ENCODE peak calls at places on chromosomes 2 and 18, in seven cellular contexts. One of them, this sample, is unnamed.

GRCh38 chr2:109317471-109318090 is 188.6 kb downstream of the SH3RF3 start:
- DNase-seq in spleen: no peak
- DNase-seq in IMR-90: peak
- DNase-seq in tibial artery: no peak
- DNase-seq in brain microvascular endothelial cell: no peak
- DNase-seq in sigmoid colon: no peak
- DNase-seq in Panc1: no peak
- DNase-seq in this sample: no peak

GRCh38 chr18:22074343-22075070 is 94.9 kb upstream of the GATA6 start:
- DNase-seq in sigmoid colon: no peak
- DNase-seq in spleen: no peak
- DNase-seq in IMR-90: no peak
- DNase-seq in brain microvascular endothelial cell: no peak
- DNase-seq in Panc1: no peak
- DNase-seq in tibial artery: no peak
- DNase-seq in this sample: no peak

GRCh38 chr2:184363213-184363612 is 235.1 kb upstream of the ZNF804A start:
- DNase-seq in sigmoid colon: no peak
- DNase-seq in IMR-90: no peak
- DNase-seq in Panc1: no peak
- DNase-seq in tibial artery: no peak
- DNase-seq in spleen: no peak
- DNase-seq in brain microvascular endothelial cell: no peak
- DNase-seq in this sample: no peak

GRCh38 chr2:43609304-43609883 is 13.6 kb upstream of the THADA start:
- DNase-seq in brain microvascular endothelial cell: peak
- DNase-seq in sigmoid colon: no peak
- DNase-seq in spleen: no peak
- DNase-seq in tibial artery: no peak
- DNase-seq in Panc1: peak
- DNase-seq in IMR-90: peak
- DNase-seq in this sample: no peak

GRCh38 chr18:10660485-10660884 is 134.7 kb downstream of the NAPG start:
- DNase-seq in sigmoid colon: no peak
- DNase-seq in tibial artery: peak
- DNase-seq in IMR-90: peak
- DNase-seq in spleen: no peak
- DNase-seq in brain microvascular endothelial cell: peak
- DNase-seq in Panc1: no peak
- DNase-seq in this sample: peak

GRCh38 chr18:24947521-24948305 is 404.3 kb downstream of the ZNF521 start:
- DNase-seq in brain microvascular endothelial cell: no peak
- DNase-seq in tibial artery: no peak
- DNase-seq in IMR-90: no peak
- DNase-seq in spleen: no peak
- DNase-seq in Panc1: no peak
- DNase-seq in sigmoid colon: no peak
- DNase-seq in this sample: no peak

GRCh38 chr2:64404002-64404731 is 49.8 kb upstream of the LGALSL start:
- DNase-seq in tibial artery: peak
- DNase-seq in brain microvascular endothelial cell: peak
- DNase-seq in spleen: peak
- DNase-seq in sigmoid colon: peak
- DNase-seq in IMR-90: peak
- DNase-seq in Panc1: no peak
- DNase-seq in this sample: peak

GRCh38 chr18:73852789-73853188 is 294.8 kb downstream of the FBXO15 start:
- DNase-seq in brain microvascular endothelial cell: no peak
- DNase-seq in IMR-90: no peak
- DNase-seq in sigmoid colon: no peak
- DNase-seq in tibial artery: no peak
- DNase-seq in spleen: no peak
- DNase-seq in Panc1: no peak
- DNase-seq in this sample: no peak

GRCh38 chr2:111659361-111660281 is 224.4 kb downstream of the ANAPC1 start:
- DNase-seq in sigmoid colon: peak
- DNase-seq in Panc1: peak
- DNase-seq in brain microvascular endothelial cell: peak
- DNase-seq in IMR-90: peak
- DNase-seq in tibial artery: peak
- DNase-seq in spleen: no peak
- DNase-seq in this sample: peak

GRCh38 chr18:66510357-66511027 is 93.4 kb downstream of the CDH19 start:
- DNase-seq in spleen: no peak
- DNase-seq in Panc1: no peak
- DNase-seq in sigmoid colon: no peak
- DNase-seq in brain microvascular endothelial cell: no peak
- DNase-seq in IMR-90: no peak
- DNase-seq in tibial artery: no peak
- DNase-seq in this sample: no peak

GRCh38 chr2:72109291-72109690 is 38.4 kb downstream of the CYP26B1 start:
- DNase-seq in brain microvascular endothelial cell: no peak
- DNase-seq in spleen: no peak
- DNase-seq in sigmoid colon: peak
- DNase-seq in Panc1: no peak
- DNase-seq in IMR-90: no peak
- DNase-seq in tibial artery: no peak
- DNase-seq in this sample: peak

GRCh38 chr2:185316383-185316782 is 422.2 kb upstream of the FSIP2 start:
- DNase-seq in sigmoid colon: no peak
- DNase-seq in Panc1: no peak
- DNase-seq in IMR-90: no peak
- DNase-seq in brain microvascular endothelial cell: no peak
- DNase-seq in tibial artery: no peak
- DNase-seq in spleen: no peak
- DNase-seq in this sample: no peak

GRCh38 chr18:79568543-79569205 is 110.9 kb upstream of the CTDP1 start:
- DNase-seq in sigmoid colon: peak
- DNase-seq in Panc1: no peak
- DNase-seq in spleen: peak
- DNase-seq in tibial artery: peak
- DNase-seq in IMR-90: no peak
- DNase-seq in brain microvascular endothelial cell: no peak
- DNase-seq in this sample: no peak

GRCh38 chr2:66433945-66434678 is 813 bp upstream of the MEIS1 start:
- DNase-seq in sigmoid colon: peak
- DNase-seq in brain microvascular endothelial cell: peak
- DNase-seq in tibial artery: peak
- DNase-seq in spleen: peak
- DNase-seq in Panc1: no peak
- DNase-seq in IMR-90: peak
- DNase-seq in this sample: no peak

GRCh38 chr2:105952131-105952530 is 207.4 kb downstream of the NCK2 start:
- DNase-seq in spleen: no peak
- DNase-seq in sigmoid colon: no peak
- DNase-seq in Panc1: no peak
- DNase-seq in brain microvascular endothelial cell: no peak
- DNase-seq in tibial artery: no peak
- DNase-seq in IMR-90: no peak
- DNase-seq in this sample: no peak

GRCh38 chr18:1017227-1017626 is 112.6 kb downstream of the ADCYAP1 start:
- DNase-seq in tibial artery: no peak
- DNase-seq in sigmoid colon: no peak
- DNase-seq in Panc1: no peak
- DNase-seq in brain microvascular endothelial cell: no peak
- DNase-seq in IMR-90: no peak
- DNase-seq in spleen: no peak
- DNase-seq in this sample: no peak

GRCh38 chr2:84477886-84478285 is 18.8 kb upstream of the SUCLG1 start:
- DNase-seq in spleen: no peak
- DNase-seq in tibial artery: no peak
- DNase-seq in Panc1: no peak
- DNase-seq in brain microvascular endothelial cell: no peak
- DNase-seq in sigmoid colon: no peak
- DNase-seq in IMR-90: no peak
- DNase-seq in this sample: no peak

GRCh38 chr2:210224660-210225460 is at the start of gene ACADL:
- DNase-seq in tibial artery: peak
- DNase-seq in IMR-90: no peak
- DNase-seq in spleen: peak
- DNase-seq in sigmoid colon: no peak
- DNase-seq in brain microvascular endothelial cell: peak
- DNase-seq in Panc1: no peak
- DNase-seq in this sample: peak

GRCh38 chr2:171272039-171272438 is 111.3 kb upstream of the TLK1 start:
- DNase-seq in Panc1: peak
- DNase-seq in tibial artery: peak
- DNase-seq in brain microvascular endothelial cell: peak
- DNase-seq in sigmoid colon: no peak
- DNase-seq in IMR-90: peak
- DNase-seq in spleen: no peak
- DNase-seq in this sample: no peak

GRCh38 chr2:46939596-46940359 is 24.2 kb upstream of the MCFD2 start:
- DNase-seq in spleen: no peak
- DNase-seq in Panc1: no peak
- DNase-seq in sigmoid colon: no peak
- DNase-seq in brain microvascular endothelial cell: peak
- DNase-seq in IMR-90: no peak
- DNase-seq in tibial artery: no peak
- DNase-seq in this sample: no peak

GRCh38 chr2:42788478-42788793 is 3.9 kb downstream of the HAAO start:
- DNase-seq in sigmoid colon: no peak
- DNase-seq in Panc1: no peak
- DNase-seq in tibial artery: no peak
- DNase-seq in brain microvascular endothelial cell: no peak
- DNase-seq in IMR-90: no peak
- DNase-seq in spleen: no peak
- DNase-seq in this sample: no peak

GRCh38 chr2:190119948-190120347 is 57.4 kb upstream of the MSTN start:
- DNase-seq in spleen: no peak
- DNase-seq in IMR-90: no peak
- DNase-seq in tibial artery: no peak
- DNase-seq in sigmoid colon: no peak
- DNase-seq in Panc1: no peak
- DNase-seq in brain microvascular endothelial cell: no peak
- DNase-seq in this sample: no peak

DNA sequence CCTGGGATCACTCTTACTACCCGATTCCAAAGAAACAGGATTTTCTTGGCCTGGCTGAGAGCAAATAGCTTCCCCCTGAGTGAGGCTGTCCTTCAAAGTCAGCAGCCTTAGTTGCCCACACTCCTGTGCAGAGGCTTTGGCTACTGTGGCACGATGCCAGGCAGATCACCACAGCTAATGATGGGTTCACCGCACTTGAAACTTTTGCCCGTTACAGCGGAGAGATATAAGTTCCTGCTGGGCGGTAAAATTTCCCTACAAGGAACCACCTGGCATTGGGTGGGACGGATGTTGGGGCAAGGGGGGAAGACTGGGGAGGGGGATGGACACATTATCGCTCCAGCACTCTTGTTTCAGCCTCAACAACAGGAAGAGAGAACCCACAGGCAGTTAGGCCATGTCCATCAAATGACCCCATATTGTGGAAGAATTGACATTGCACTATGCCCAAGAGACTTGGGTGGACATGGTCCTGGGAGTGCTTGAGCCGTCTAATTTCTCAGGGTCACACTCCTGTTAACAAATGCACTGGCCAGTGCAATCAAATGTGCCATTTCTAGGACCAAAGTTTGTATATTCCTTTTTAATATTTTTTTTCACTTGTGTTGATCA is 4.5 kb downstream of the IL1B start:
- DNase-seq in Panc1: no peak
- DNase-seq in spleen: no peak
- DNase-seq in brain microvascular endothelial cell: no peak
- DNase-seq in tibial artery: no peak
- DNase-seq in sigmoid colon: no peak
- DNase-seq in IMR-90: no peak
- DNase-seq in this sample: no peak
- TF ChIP-seq CTCF in Panc1: no peak
- TF ChIP-seq CTCF in spleen: no peak
- TF ChIP-seq CTCF in brain microvascular endothelial cell: no peak
- TF ChIP-seq CTCF in tibial artery: no peak
- TF ChIP-seq CTCF in sigmoid colon: no peak
- TF ChIP-seq CTCF in IMR-90: no peak
- TF ChIP-seq CTCF in this sample: no peak

GRCh38 chr18:44680271-44681038 is at the start of gene SETBP1:
- DNase-seq in Panc1: no peak
- DNase-seq in IMR-90: peak
- DNase-seq in spleen: peak
- DNase-seq in sigmoid colon: peak
- DNase-seq in brain microvascular endothelial cell: no peak
- DNase-seq in tibial artery: peak
- DNase-seq in this sample: peak
- H3K4me3 ChIP-seq in Panc1: peak
- H3K4me3 ChIP-seq in IMR-90: peak
- H3K4me3 ChIP-seq in spleen: peak
- H3K4me3 ChIP-seq in sigmoid colon: peak
- H3K4me3 ChIP-seq in brain microvascular endothelial cell: peak
- H3K4me3 ChIP-seq in tibial artery: peak
- H3K4me3 ChIP-seq in this sample: peak

GRCh38 chr2:219622472-219622871 is 5.0 kb upstream of the SLC4A3 start:
- DNase-seq in sigmoid colon: no peak
- DNase-seq in brain microvascular endothelial cell: no peak
- DNase-seq in tibial artery: no peak
- DNase-seq in IMR-90: no peak
- DNase-seq in spleen: no peak
- DNase-seq in Panc1: no peak
- DNase-seq in this sample: no peak
- H3K27ac ChIP-seq in sigmoid colon: no peak
- H3K27ac ChIP-seq in brain microvascular endothelial cell: no peak
- H3K27ac ChIP-seq in tibial artery: no peak
- H3K27ac ChIP-seq in IMR-90: no peak
- H3K27ac ChIP-seq in spleen: no peak
- H3K27ac ChIP-seq in Panc1: no peak
- H3K27ac ChIP-seq in this sample: peak

GRCh38 chr2:235600926-235601325 is 107.1 kb downstream of the AGAP1 start:
- DNase-seq in brain microvascular endothelial cell: no peak
- DNase-seq in tibial artery: no peak
- DNase-seq in sigmoid colon: no peak
- DNase-seq in IMR-90: no peak
- DNase-seq in Panc1: no peak
- DNase-seq in spleen: no peak
- DNase-seq in this sample: no peak

GRCh38 chr2:235605306-235605998 is 111.6 kb downstream of the AGAP1 start:
- DNase-seq in spleen: no peak
- DNase-seq in brain microvascular endothelial cell: peak
- DNase-seq in sigmoid colon: peak
- DNase-seq in Panc1: no peak
- DNase-seq in tibial artery: peak
- DNase-seq in IMR-90: peak
- DNase-seq in this sample: peak

GRCh38 chr2:235601960-235602704 is 108.3 kb downstream of the AGAP1 start:
- DNase-seq in tibial artery: no peak
- DNase-seq in sigmoid colon: no peak
- DNase-seq in spleen: no peak
- DNase-seq in IMR-90: no peak
- DNase-seq in Panc1: no peak
- DNase-seq in brain microvascular endothelial cell: no peak
- DNase-seq in this sample: no peak

GRCh38 chr2:235605999-235606715 is 112.3 kb downstream of the AGAP1 start:
- DNase-seq in sigmoid colon: no peak
- DNase-seq in tibial artery: no peak
- DNase-seq in IMR-90: peak
- DNase-seq in spleen: no peak
- DNase-seq in brain microvascular endothelial cell: peak
- DNase-seq in Panc1: no peak
- DNase-seq in this sample: no peak

DNA sequence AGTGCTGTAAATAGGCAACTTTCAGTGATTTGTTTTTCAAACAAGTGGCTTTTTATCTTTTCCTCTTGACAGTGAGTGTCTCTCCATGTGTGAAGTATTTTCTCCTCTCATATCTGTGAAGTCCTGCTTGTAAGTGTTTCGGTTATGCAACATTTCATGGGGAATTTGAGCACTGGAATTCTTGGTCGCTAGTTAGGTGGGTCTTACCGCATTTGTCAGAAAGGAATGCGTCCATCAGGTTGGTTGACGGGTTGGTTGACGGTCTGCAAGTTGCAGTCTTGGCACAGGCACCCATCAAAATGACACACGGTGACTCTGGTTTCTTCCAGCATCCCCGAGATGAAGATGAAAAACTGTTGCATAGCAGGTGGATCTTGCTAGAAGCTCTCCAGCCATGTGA is 109.8 kb downstream of the AGAP1 start:
- DNase-seq in IMR-90: no peak
- DNase-seq in Panc1: no peak
- DNase-seq in brain microvascular endothelial cell: no peak
- DNase-seq in sigmoid colon: no peak
- DNase-seq in spleen: no peak
- DNase-seq in tibial artery: no peak
- DNase-seq in this sample: no peak
- TF ChIP-seq CTCF in IMR-90: no peak
- TF ChIP-seq CTCF in Panc1: no peak
- TF ChIP-seq CTCF in brain microvascular endothelial cell: no peak
- TF ChIP-seq CTCF in sigmoid colon: no peak
- TF ChIP-seq CTCF in spleen: no peak
- TF ChIP-seq CTCF in tibial artery: no peak
- TF ChIP-seq CTCF in this sample: no peak